ENCODE peak calls at places on chromosomes 4 and X, in eight cellular contexts. Y, I, T, W, L, E, C and N are unnamed samples.

GRCh38 chr4:6474705-6475457 is 2.5 kb upstream of the PPP2R2C start:
- DNase-seq in E (no peak), T (peak), Y (no peak), W (no peak), C (no peak), L (no peak), I (no peak), N (no peak)

GRCh38 chr4:112514079-112514448 is 1.9 kb downstream of the NEUROG2 start:
- DNase-seq in E (no peak), T (no peak), L (no peak), I (no peak), Y (no peak), W (no peak), C (no peak), N (no peak)

GRCh38 chr4:99885063-99885664 is 9.1 kb downstream of the LAMTOR3 start:
- DNase-seq in T (no peak), I (no peak), L (no peak), C (no peak), E (peak), W (no peak), Y (peak), N (no peak)

GRCh38 chr4:144701683-144702233 is 55.8 kb downstream of the HHIP start:
- DNase-seq in C (no peak), Y (no peak), I (no peak), T (no peak), W (no peak), L (no peak), E (no peak), N (no peak)

GRCh38 chr4:56730097-56730496 is 49.0 kb upstream of the HOPX start:
- DNase-seq in T (no peak), E (no peak), C (no peak), I (no peak), L (no peak), Y (no peak), W (no peak), N (no peak)

GRCh38 chr4:25814323-25814722 is 48.5 kb downstream of the SEL1L3 start:
- DNase-seq in E (peak), C (peak), L (no peak), T (no peak), Y (peak), W (peak), I (no peak), N (no peak)

GRCh38 chrX:27890611-27891010 is 82.8 kb downstream of the MAGEB10 start:
- DNase-seq in I (no peak), C (no peak), L (no peak), Y (peak), W (no peak), T (no peak), E (no peak), N (peak)

GRCh38 chr4:10458190-10458589 is 964 bp upstream of the ZNF518B start:
- DNase-seq in I (no peak), T (peak), E (peak), W (no peak), L (no peak), Y (no peak), C (no peak), N (no peak)

GRCh38 chr4:10546-10870 is 42.6 kb upstream of the ZNF595 start:
- DNase-seq in Y (no peak), I (no peak), W (no peak), C (no peak), E (no peak), T (no peak), L (no peak), N (no peak)

GRCh38 chrX:141814213-141814857 is 23.8 kb upstream of the MAGEC3 start:
- DNase-seq in C (no peak), T (no peak), Y (no peak), W (no peak), L (no peak), I (peak), E (no peak), N (peak)

GRCh38 chr4:144688035-144688569 is 42.1 kb downstream of the HHIP start:
- DNase-seq in I (no peak), E (no peak), Y (no peak), T (no peak), L (no peak), C (no peak), W (no peak), N (no peak)

GRCh38 chr4:183175631-183176232 is 76.7 kb downstream of the WWC2 start:
- DNase-seq in C (no peak), W (no peak), T (no peak), E (no peak), L (no peak), I (no peak), Y (no peak), N (no peak)

GRCh38 chrX:105120460-105120859 is 100.0 kb downstream of the TEX13A start:
- DNase-seq in W (no peak), Y (no peak), I (no peak), E (no peak), T (no peak), L (no peak), C (no peak), N (no peak)

GRCh38 chrX:155962906-155963305 is 34.6 kb upstream of the IL9R start:
- DNase-seq in L (no peak), I (no peak), T (no peak), Y (no peak), W (no peak), E (no peak), C (no peak), N (no peak)

GRCh38 chr4:43992552-43992951 is 456.1 kb downstream of the KCTD8 start:
- DNase-seq in Y (no peak), W (no peak), E (no peak), L (no peak), I (no peak), T (no peak), C (no peak), N (no peak)

GRCh38 chr4:56668267-56668666 is 12.8 kb downstream of the HOPX start:
- DNase-seq in E (peak), I (no peak), C (no peak), T (no peak), L (no peak), Y (no peak), W (no peak), N (no peak)

GRCh38 chr4:1998296-1998695 is 10.5 kb downstream of the NELFA start:
- DNase-seq in Y (no peak), L (no peak), C (no peak), E (no peak), T (no peak), W (no peak), I (no peak), N (peak)

GRCh38 chr4:54384563-54384962 is 155.5 kb downstream of the PDGFRA start:
- DNase-seq in T (no peak), L (no peak), C (no peak), E (peak), W (no peak), Y (peak), I (peak), N (peak)

GRCh38 chr4:78332974-78333373 is 218.6 kb upstream of the ANXA3 start:
- DNase-seq in I (no peak), E (no peak), T (no peak), W (no peak), C (no peak), L (no peak), Y (no peak), N (no peak)

GRCh38 chrX:55379396-55379795 is 72.5 kb upstream of the MAGEH1 start:
- DNase-seq in C (no peak), T (no peak), Y (no peak), L (no peak), E (no peak), I (no peak), W (no peak), N (no peak)

GRCh38 chr4:145531193-145531592 is 49.5 kb downstream of the SMAD1 start:
- DNase-seq in Y (no peak), C (peak), L (no peak), I (no peak), W (peak), E (no peak), T (no peak), N (no peak)

GRCh38 chr4:98482847-98483806 is 175.3 kb downstream of the TSPAN5 start:
- DNase-seq in L (no peak), I (no peak), C (no peak), T (no peak), W (no peak), Y (peak), E (no peak), N (no peak)

GRCh38 chr4:105548483-105548882 is 3.9 kb upstream of the ARHGEF38 start:
- DNase-seq in C (no peak), I (no peak), L (no peak), W (no peak), E (no peak), T (no peak), Y (peak), N (no peak)

GRCh38 chr4:128385683-128386304 is 98.2 kb upstream of the PGRMC2 start:
- DNase-seq in E (no peak), L (no peak), C (no peak), T (no peak), Y (peak), I (no peak), W (no peak), N (no peak)

GRCh38 chr4:165005352-165005751 is 26.4 kb upstream of the TRIM60 start:
- DNase-seq in I (no peak), E (no peak), C (no peak), T (no peak), W (no peak), Y (no peak), L (no peak), N (no peak)

GRCh38 chrX:13177921-13178320 is 133.5 kb upstream of the FAM9C start:
- DNase-seq in W (no peak), T (no peak), C (no peak), L (no peak), E (no peak), I (no peak), Y (no peak), N (no peak)

DNA sequence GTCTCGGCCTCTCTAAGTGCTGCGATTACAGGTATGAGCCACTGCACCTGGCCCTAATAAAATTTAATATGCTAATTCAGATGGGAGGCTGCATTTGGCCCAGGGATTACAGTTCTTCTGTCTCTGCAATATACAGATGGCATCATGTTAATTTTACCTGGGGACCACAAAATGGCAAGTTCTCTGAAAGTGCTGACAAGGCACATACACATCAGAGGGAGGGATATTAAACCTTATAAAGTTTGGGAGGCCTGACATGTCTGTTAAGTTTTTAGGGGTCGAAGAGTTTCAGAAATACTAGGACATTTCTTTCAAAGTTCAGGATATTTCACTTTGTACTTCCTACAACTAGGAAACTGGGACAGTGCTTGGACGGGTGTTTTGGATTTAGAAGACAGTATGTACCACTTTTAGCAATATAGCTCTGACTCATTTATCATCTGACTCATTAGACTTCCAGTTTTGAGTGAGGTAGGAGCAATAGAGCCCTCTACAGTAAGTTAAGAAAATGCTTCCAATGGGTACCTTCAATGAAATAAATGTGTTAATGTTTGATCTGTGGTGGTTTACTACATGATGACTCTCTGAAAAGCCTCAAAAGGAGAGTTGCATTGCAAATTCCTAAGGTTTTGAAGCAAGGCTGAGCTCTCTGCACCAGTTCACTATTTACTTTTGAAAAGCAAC is 981.0 kb upstream of the HS3ST1 start:
- DNase-seq in C (no peak), I (no peak), Y (no peak), L (no peak), T (no peak), W (no peak), E (no peak), N (no peak)
- TF ChIP-seq CTCF in C (no peak), I (no peak), Y (no peak), L (no peak), T (no peak), W (no peak), E (no peak), N (peak)

GRCh38 chr4:172153694-172154093 is 340.5 kb downstream of the GALNTL6 start:
- DNase-seq in W (no peak), L (no peak), I (no peak), T (no peak), E (no peak), Y (no peak), C (no peak), N (no peak)

GRCh38 chr4:172152284-172152683 is 339.1 kb downstream of the GALNTL6 start:
- DNase-seq in E (no peak), Y (no peak), C (no peak), L (no peak), W (no peak), T (no peak), I (no peak), N (no peak)

GRCh38 chr4:172155838-172156345 is 342.7 kb downstream of the GALNTL6 start:
- DNase-seq in L (no peak), C (no peak), Y (no peak), E (no peak), W (no peak), I (no peak), T (no peak), N (no peak)
- H3K4me3 ChIP-seq in L (no peak), C (no peak), Y (no peak), E (no peak), W (no peak), I (no peak), T (no peak), N (no peak)

DNA sequence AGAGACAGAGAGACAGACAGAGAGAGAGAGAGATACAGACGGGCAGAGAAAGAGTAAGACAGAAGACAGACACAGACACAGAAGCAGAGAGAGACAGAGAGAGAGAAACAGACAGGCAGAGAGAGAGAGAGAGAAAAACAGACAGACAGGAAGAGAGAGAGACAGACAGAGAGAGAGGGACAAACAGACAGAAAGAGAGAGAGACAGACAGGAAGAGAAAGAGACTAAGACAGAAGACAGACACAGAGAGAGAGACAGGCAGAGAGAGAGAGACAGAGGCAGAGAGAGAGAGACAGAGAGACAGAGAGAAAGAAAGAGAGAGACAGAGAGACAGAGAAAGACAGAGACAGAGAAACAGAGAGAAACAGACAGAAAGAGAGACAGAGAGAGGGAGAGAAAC is 27.2 kb upstream of the NAA11 start:
- DNase-seq in L (no peak), T (no peak), E (no peak), Y (no peak), W (no peak), I (no peak), C (no peak), N (no peak)
- TF ChIP-seq CTCF in L (no peak), T (no peak), E (no peak), Y (no peak), W (no peak), I (no peak), C (no peak), N (no peak)

DNA sequence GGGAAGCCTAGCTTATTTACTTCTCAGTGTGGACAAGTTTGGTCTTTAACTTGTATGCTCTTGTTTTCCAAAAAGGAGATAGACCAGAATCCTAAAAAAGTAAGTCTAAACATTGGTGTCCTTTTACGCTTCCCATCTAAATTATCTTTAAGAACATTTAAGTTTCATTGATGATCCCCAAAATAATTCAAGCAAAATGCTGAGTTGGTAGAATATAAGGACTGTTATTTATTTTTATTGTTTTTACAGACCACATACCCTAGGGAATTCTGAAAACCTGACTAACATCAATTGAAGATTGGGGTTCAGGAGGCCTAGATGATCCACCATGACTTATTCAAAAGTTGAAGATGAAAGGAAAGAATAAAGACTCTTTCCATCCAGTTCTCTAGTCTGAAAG is 653.0 kb downstream of the CCSER1 start:
- DNase-seq in E (no peak), W (no peak), L (no peak), T (no peak), I (no peak), Y (no peak), C (no peak), N (no peak)
- H3K4me3 ChIP-seq in E (no peak), W (no peak), L (no peak), T (no peak), I (no peak), Y (no peak), C (no peak), N (no peak)

GRCh38 chrX:132071260-132071659 is 48.2 kb downstream of the STK26 start:
- DNase-seq in Y (no peak), L (no peak), C (no peak), E (no peak), I (no peak), W (no peak), T (no peak), N (no peak)
- TF ChIP-seq CTCF in Y (no peak), L (no peak), C (peak), E (no peak), I (peak), W (peak), T (no peak), N (peak)

GRCh38 chr4:3321295-3321889 is 28.6 kb downstream of the RGS12 start:
- DNase-seq in C (peak), T (peak), Y (no peak), L (no peak), I (peak), W (peak), E (no peak), N (no peak)
- H3K4me3 ChIP-seq in C (no peak), T (no peak), Y (no peak), L (no peak), I (no peak), W (no peak), E (no peak), N (no peak)